ENCODE peak calls at places on chromosome X, in five cellular contexts. One of them, this sample, is unnamed.

GRCh38 chrX:12526296-12526695 is 264.9 kb upstream of the PRPS2 start:
- DNase-seq in IMR-90: no peak
- DNase-seq in transverse colon: no peak
- DNase-seq in stomach: no peak
- DNase-seq in H1: no peak
- DNase-seq in this sample: no peak

GRCh38 chrX:111914398-111915092 is 38.6 kb downstream of the TRPC5OS start:
- DNase-seq in IMR-90: peak; percentile 55
- DNase-seq in transverse colon: no peak
- DNase-seq in stomach: no peak
- DNase-seq in H1: no peak
- DNase-seq in this sample: no peak

GRCh38 chrX:143788265-143788664 is 67.7 kb upstream of the SPANXN2 start:
- DNase-seq in IMR-90: no peak
- DNase-seq in transverse colon: no peak
- DNase-seq in stomach: no peak
- DNase-seq in H1: no peak
- DNase-seq in this sample: no peak

GRCh38 chrX:109925656-109926055 is 77.3 kb upstream of the TMEM164 start:
- DNase-seq in IMR-90: no peak
- DNase-seq in transverse colon: no peak
- DNase-seq in stomach: no peak
- DNase-seq in H1: no peak
- DNase-seq in this sample: no peak

GRCh38 chrX:42886519-42886918 is 108.6 kb upstream of the PPP1R2C start:
- DNase-seq in IMR-90: no peak
- DNase-seq in transverse colon: no peak
- DNase-seq in stomach: no peak
- DNase-seq in H1: no peak
- DNase-seq in this sample: no peak

GRCh38 chrX:143466130-143466529 is 51.1 kb downstream of the SPANXN3 start:
- DNase-seq in IMR-90: no peak
- DNase-seq in transverse colon: no peak
- DNase-seq in stomach: no peak
- DNase-seq in H1: no peak
- DNase-seq in this sample: no peak

GRCh38 chrX:29617276-29617675 is 598.1 kb upstream of the MAGEB2 start:
- DNase-seq in IMR-90: peak; percentile 69
- DNase-seq in transverse colon: no peak
- DNase-seq in stomach: no peak
- DNase-seq in H1: no peak
- DNase-seq in this sample: no peak

GRCh38 chrX:112759512-112759911 is 79.8 kb upstream of the LHFPL1 start:
- DNase-seq in IMR-90: no peak
- DNase-seq in transverse colon: no peak
- DNase-seq in stomach: no peak
- DNase-seq in H1: no peak
- DNase-seq in this sample: no peak

GRCh38 chrX:120264315-120264714 is 13.7 kb downstream of the ZBTB33 start:
- DNase-seq in IMR-90: no peak
- DNase-seq in transverse colon: no peak
- DNase-seq in stomach: no peak
- DNase-seq in H1: no peak
- DNase-seq in this sample: no peak

GRCh38 chrX:70062961-70063550 is 799 bp downstream of the OTUD6A start:
- DNase-seq in IMR-90: no peak
- DNase-seq in transverse colon: no peak
- DNase-seq in stomach: no peak
- DNase-seq in H1: no peak
- DNase-seq in this sample: no peak

GRCh38 chrX:114619874-114620273 is 36.0 kb downstream of the HTR2C start:
- DNase-seq in IMR-90: no peak
- DNase-seq in transverse colon: no peak
- DNase-seq in stomach: no peak
- DNase-seq in H1: no peak
- DNase-seq in this sample: no peak

GRCh38 chrX:19193584-19193983 is 71.3 kb upstream of the ADGRG2 start:
- DNase-seq in IMR-90: no peak
- DNase-seq in transverse colon: no peak
- DNase-seq in stomach: no peak
- DNase-seq in H1: no peak
- DNase-seq in this sample: no peak

GRCh38 chrX:40237745-40238178 is 140.0 kb upstream of the BCOR start:
- DNase-seq in IMR-90: no peak
- DNase-seq in transverse colon: no peak
- DNase-seq in stomach: no peak
- DNase-seq in H1: no peak
- DNase-seq in this sample: no peak

GRCh38 chrX:109830704-109831206 is 97.7 kb upstream of the ACSL4 start:
- DNase-seq in IMR-90: peak; percentile 75
- DNase-seq in transverse colon: no peak
- DNase-seq in stomach: no peak
- DNase-seq in H1: no peak
- DNase-seq in this sample: no peak

GRCh38 chrX:15947648-15948317 is 93.2 kb upstream of the AP1S2 start:
- DNase-seq in IMR-90: peak; percentile 63
- DNase-seq in transverse colon: no peak
- DNase-seq in stomach: no peak
- DNase-seq in H1: peak; percentile 33
- DNase-seq in this sample: no peak

GRCh38 chrX:153775293-153775595 is 5.6 kb upstream of the SRPK3 start:
- DNase-seq in IMR-90: no peak
- DNase-seq in transverse colon: no peak
- DNase-seq in stomach: no peak
- DNase-seq in H1: no peak
- DNase-seq in this sample: no peak

GRCh38 chrX:42246814-42247213 is 323.5 kb upstream of the CASK start:
- DNase-seq in IMR-90: no peak
- DNase-seq in transverse colon: no peak
- DNase-seq in stomach: no peak
- DNase-seq in H1: no peak
- DNase-seq in this sample: no peak

GRCh38 chrX:78042601-78043000 is 61.4 kb upstream of the PGK1 start:
- DNase-seq in IMR-90: no peak
- DNase-seq in transverse colon: no peak
- DNase-seq in stomach: no peak
- DNase-seq in H1: no peak
- DNase-seq in this sample: no peak

GRCh38 chrX:50756276-50756675 is 57.7 kb downstream of the SHROOM4 start:
- DNase-seq in IMR-90: peak; percentile 3
- DNase-seq in transverse colon: no peak
- DNase-seq in stomach: no peak
- DNase-seq in H1: no peak
- DNase-seq in this sample: no peak

GRCh38 chrX:140057001-140057411 is 91.7 kb upstream of the CXorf66 start:
- DNase-seq in IMR-90: peak; percentile 68
- DNase-seq in transverse colon: peak; percentile 67
- DNase-seq in stomach: peak; percentile 80
- DNase-seq in H1: peak; percentile 63
- DNase-seq in this sample: no peak

GRCh38 chrX:11944486-11944885 is 186.4 kb downstream of the MSL3 start:
- DNase-seq in IMR-90: peak; percentile 64
- DNase-seq in transverse colon: no peak
- DNase-seq in stomach: no peak
- DNase-seq in H1: peak; percentile 33
- DNase-seq in this sample: no peak

GRCh38 chrX:11629593-11630211 is 36.0 kb downstream of the ARHGAP6 start:
- DNase-seq in IMR-90: peak; percentile 51
- DNase-seq in transverse colon: no peak
- DNase-seq in stomach: no peak
- DNase-seq in H1: no peak
- DNase-seq in this sample: no peak

GRCh38 chrX:132218100-132218807 is 993 bp downstream of the RAP2C start:
- DNase-seq in IMR-90: peak; percentile 83
- DNase-seq in transverse colon: peak; percentile 87
- DNase-seq in stomach: peak; percentile 81
- DNase-seq in H1: peak; percentile 49
- DNase-seq in this sample: peak; percentile 18

GRCh38 chrX:1242901-1243402 is 25.7 kb upstream of the CSF2RA start:
- DNase-seq in IMR-90: no peak
- DNase-seq in transverse colon: no peak
- DNase-seq in stomach: no peak
- DNase-seq in H1: no peak
- DNase-seq in this sample: no peak

GRCh38 chrX:1249101-1249887 is 19.3 kb upstream of the CSF2RA start:
- DNase-seq in IMR-90: no peak
- DNase-seq in transverse colon: peak; percentile 24
- DNase-seq in stomach: peak; percentile 39
- DNase-seq in H1: no peak
- DNase-seq in this sample: no peak

GRCh38 chrX:1244164-1245076 is 24.2 kb upstream of the CSF2RA start:
- DNase-seq in IMR-90: no peak
- DNase-seq in transverse colon: no peak
- DNase-seq in stomach: no peak
- DNase-seq in H1: no peak
- DNase-seq in this sample: no peak

GRCh38 chrX:1246816-1247215 is 21.8 kb upstream of the CSF2RA start:
- DNase-seq in IMR-90: no peak
- DNase-seq in transverse colon: peak; percentile 67
- DNase-seq in stomach: peak; percentile 64
- DNase-seq in H1: no peak
- DNase-seq in this sample: peak; percentile 0

DNA sequence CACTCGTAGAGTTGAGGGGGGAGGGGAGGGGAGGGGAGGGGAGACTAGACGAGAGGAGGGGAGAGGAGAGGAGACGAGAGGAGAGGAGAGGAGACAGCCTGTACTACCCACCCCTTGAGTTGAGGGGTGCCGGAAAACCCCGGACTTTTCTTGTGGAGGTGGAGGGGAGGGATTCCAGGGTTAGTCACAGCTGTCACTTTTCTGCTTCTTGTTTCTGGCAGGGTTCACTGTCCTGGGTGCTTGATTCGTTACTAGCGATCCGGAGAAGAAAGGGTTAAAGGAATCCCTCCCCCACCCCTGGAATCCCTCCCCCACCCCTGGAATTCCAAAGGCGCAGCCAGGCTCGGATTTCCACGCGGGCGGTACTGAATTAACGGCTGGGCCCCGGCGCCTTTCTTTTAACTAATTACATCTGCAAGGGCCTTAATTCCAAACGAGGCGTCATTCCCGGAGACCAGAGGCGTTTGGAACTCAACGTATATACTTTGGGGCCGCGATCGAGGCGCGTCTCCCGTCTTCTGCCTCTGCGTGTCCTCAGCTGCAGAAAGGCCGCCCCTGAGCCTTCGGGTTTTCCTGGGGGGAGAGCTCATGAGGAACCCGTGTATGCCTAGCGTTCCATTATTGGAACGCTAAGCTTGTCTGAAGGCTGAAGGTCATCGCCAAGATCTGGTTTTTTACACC is 20.1 kb upstream of the CSF2RA start:
- DNase-seq in IMR-90: no peak
- DNase-seq in transverse colon: no peak
- DNase-seq in stomach: no peak
- DNase-seq in H1: no peak
- DNase-seq in this sample: no peak
- H3K4me3 ChIP-seq in IMR-90: no peak overlapping the region
- H3K4me3 ChIP-seq in transverse colon: no peak overlapping the region
- H3K4me3 ChIP-seq in stomach: peak overlapping the region; percentile 8
- H3K4me3 ChIP-seq in H1: peak overlapping the region; percentile 42
- H3K4me3 ChIP-seq in this sample: no peak overlapping the region

DNA sequence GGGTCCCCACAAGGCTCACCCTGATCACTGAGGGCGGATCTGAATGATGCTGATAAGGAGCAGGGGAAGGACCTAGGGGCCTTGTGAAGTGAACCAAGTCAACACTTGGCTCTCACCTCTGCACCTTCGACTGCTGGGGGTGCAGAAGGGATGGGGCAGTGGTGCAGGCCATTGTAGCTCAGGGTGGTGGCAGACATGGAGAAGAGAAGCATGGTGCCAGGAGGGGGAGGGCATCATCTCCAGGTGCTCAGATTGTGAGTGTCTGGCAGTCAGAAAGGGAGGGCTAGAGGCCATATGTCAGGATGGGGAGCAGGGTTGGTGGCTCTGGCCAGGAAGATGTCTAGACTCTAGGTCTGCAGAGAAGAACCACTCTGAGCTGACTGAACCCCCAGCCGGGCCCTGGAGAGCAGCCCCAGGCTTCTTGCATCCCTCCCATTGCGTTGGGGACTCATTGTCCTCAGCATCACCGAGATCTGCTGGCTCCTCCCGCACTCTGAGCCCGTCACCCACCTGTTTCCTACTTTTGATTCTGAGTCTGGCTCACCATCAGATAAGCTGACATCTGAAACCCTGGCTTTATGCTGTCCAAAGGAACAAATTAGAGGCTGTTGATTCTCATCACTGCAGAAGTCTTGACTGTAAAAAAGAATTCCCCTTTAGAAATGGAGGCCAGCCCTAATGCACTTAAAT is 3.8 kb downstream of the APLN start:
- DNase-seq in IMR-90: no peak
- DNase-seq in transverse colon: no peak
- DNase-seq in stomach: peak; percentile 15
- DNase-seq in H1: no peak
- DNase-seq in this sample: no peak
- TF ChIP-seq POLR2A in IMR-90: no peak
- TF ChIP-seq POLR2A in transverse colon: no peak
- TF ChIP-seq POLR2A in stomach: no peak
- TF ChIP-seq POLR2A in H1: no peak
- TF ChIP-seq POLR2A in this sample: no peak

DNA sequence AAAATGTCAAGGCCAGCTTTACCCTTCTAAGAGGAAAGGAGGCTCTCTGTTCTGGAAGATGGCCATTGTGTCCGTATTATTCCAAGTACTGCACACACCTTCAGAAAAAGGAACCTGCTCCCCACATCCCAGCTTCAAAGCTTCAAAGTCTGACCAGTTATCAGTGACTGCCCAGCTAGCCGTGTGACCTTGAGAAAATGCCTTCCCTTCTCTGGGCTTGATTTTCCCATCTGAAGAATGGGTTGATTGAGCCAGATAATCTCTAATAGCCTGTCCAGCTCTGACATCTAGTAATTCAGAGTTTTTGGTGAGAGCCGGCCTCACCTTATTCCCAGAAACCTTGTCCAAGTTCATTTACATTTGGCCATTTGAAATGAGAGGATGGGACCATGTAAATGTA is 3.0 kb downstream of the LONRF3 start:
- DNase-seq in IMR-90: no peak
- DNase-seq in transverse colon: no peak
- DNase-seq in stomach: no peak
- DNase-seq in H1: no peak
- DNase-seq in this sample: no peak
- H3K27me3 ChIP-seq in IMR-90: peaks cover 50% of the 10 kb centered on the region
- H3K27me3 ChIP-seq in transverse colon: peaks cover 9% of the 10 kb centered on the region
- H3K27me3 ChIP-seq in stomach: peaks cover 19% of the 10 kb centered on the region
- H3K27me3 ChIP-seq in H1: peaks cover 58% of the 10 kb centered on the region
- H3K27me3 ChIP-seq in this sample: no peaks in the 10 kb centered on the region

DNA sequence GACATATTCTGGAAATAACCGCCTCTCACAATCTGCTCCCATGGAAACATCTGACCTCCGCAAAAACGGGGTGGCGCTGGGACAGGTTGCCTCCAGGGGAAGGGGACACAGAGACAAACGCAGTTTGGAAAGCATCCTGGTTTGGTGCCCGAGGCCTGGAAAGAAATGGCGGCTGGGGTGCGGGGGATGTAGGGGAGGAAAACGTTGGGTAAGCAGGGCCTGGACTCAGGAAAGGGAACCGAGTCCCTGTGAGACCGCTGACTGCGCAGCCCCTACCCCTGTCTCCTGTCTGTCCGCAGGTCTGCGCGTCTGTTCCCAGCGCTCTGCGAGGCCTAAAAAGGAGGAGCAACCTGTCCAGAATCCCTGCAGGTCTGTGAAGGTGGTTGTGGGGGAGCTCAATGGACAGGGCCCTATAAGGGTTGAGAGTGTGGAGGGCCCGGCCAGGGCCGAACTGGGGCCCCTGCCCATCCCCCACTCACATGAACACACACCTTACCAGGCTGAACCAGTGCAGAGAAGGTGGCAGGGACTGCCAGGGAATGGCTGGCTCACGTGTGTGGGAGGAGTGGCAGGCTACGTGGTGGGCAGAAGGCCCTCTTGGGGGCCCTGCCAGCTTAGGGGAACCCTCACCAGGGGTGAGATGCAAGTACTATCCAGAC is 671 bp downstream of the TCEAL3 start:
- DNase-seq in IMR-90: no peak
- DNase-seq in transverse colon: no peak
- DNase-seq in stomach: no peak
- DNase-seq in H1: no peak
- DNase-seq in this sample: no peak
- H3K4me3 ChIP-seq in IMR-90: peak overlapping the region; percentile 98
- H3K4me3 ChIP-seq in transverse colon: peak overlapping the region; percentile 53
- H3K4me3 ChIP-seq in stomach: peak overlapping the region; percentile 58
- H3K4me3 ChIP-seq in H1: peak overlapping the region; percentile 51
- H3K4me3 ChIP-seq in this sample: peak overlapping the region; percentile 81

This sample was measured in esophagus squamous epithelium.